ENCODE peak calls at places on chromosomes 5 and 9, in seven cellular contexts. One of them, this sample, is unnamed.

GRCh38 chr9:15764131-15764530 is 211.3 kb downstream of the CCDC171 start:
- DNase-seq in right atrium auricular region: no peak
- DNase-seq in esophagus squamous epithelium: no peak
- DNase-seq in CD8-positive, alpha-beta T cell: no peak
- DNase-seq in cardiac muscle cell: no peak
- DNase-seq in cardiac fibroblast: no peak
- DNase-seq in breast epithelium: no peak
- DNase-seq in this sample: no peak

GRCh38 chr5:53126514-53126913 is 17.0 kb upstream of the MOCS2 start:
- DNase-seq in cardiac fibroblast: no peak
- DNase-seq in cardiac muscle cell: no peak
- DNase-seq in right atrium auricular region: no peak
- DNase-seq in breast epithelium: no peak
- DNase-seq in esophagus squamous epithelium: no peak
- DNase-seq in CD8-positive, alpha-beta T cell: no peak
- DNase-seq in this sample: no peak

GRCh38 chr5:93578813-93579560 is 2.0 kb downstream of the NR2F1-AS1 start:
- DNase-seq in cardiac muscle cell: no peak
- DNase-seq in esophagus squamous epithelium: no peak
- DNase-seq in CD8-positive, alpha-beta T cell: no peak
- DNase-seq in right atrium auricular region: no peak
- DNase-seq in breast epithelium: no peak
- DNase-seq in cardiac fibroblast: peak; percentile 83
- DNase-seq in this sample: no peak

GRCh38 chr5:19406576-19407365 is 581.2 kb downstream of the CDH18 start:
- DNase-seq in esophagus squamous epithelium: no peak
- DNase-seq in breast epithelium: no peak
- DNase-seq in CD8-positive, alpha-beta T cell: no peak
- DNase-seq in right atrium auricular region: no peak
- DNase-seq in cardiac muscle cell: no peak
- DNase-seq in cardiac fibroblast: no peak
- DNase-seq in this sample: no peak

GRCh38 chr5:69130241-69130640 is 36.4 kb downstream of the SLC30A5 start:
- DNase-seq in CD8-positive, alpha-beta T cell: no peak
- DNase-seq in cardiac muscle cell: no peak
- DNase-seq in cardiac fibroblast: no peak
- DNase-seq in right atrium auricular region: no peak
- DNase-seq in breast epithelium: no peak
- DNase-seq in esophagus squamous epithelium: no peak
- DNase-seq in this sample: no peak

GRCh38 chr9:94081864-94082468 is 2.3 kb upstream of the PTPDC1 start:
- DNase-seq in breast epithelium: no peak
- DNase-seq in right atrium auricular region: no peak
- DNase-seq in CD8-positive, alpha-beta T cell: no peak
- DNase-seq in cardiac muscle cell: no peak
- DNase-seq in esophagus squamous epithelium: no peak
- DNase-seq in cardiac fibroblast: peak; percentile 13
- DNase-seq in this sample: no peak

GRCh38 chr9:124008307-124008854 is 3.2 kb upstream of the LHX2 start:
- DNase-seq in CD8-positive, alpha-beta T cell: no peak
- DNase-seq in esophagus squamous epithelium: no peak
- DNase-seq in cardiac fibroblast: no peak
- DNase-seq in breast epithelium: no peak
- DNase-seq in right atrium auricular region: no peak
- DNase-seq in cardiac muscle cell: no peak
- DNase-seq in this sample: no peak

GRCh38 chr9:82777366-82777765 is 285.6 kb downstream of the RASEF start:
- DNase-seq in cardiac fibroblast: no peak
- DNase-seq in CD8-positive, alpha-beta T cell: no peak
- DNase-seq in right atrium auricular region: no peak
- DNase-seq in esophagus squamous epithelium: no peak
- DNase-seq in cardiac muscle cell: no peak
- DNase-seq in breast epithelium: no peak
- DNase-seq in this sample: no peak

DNA sequence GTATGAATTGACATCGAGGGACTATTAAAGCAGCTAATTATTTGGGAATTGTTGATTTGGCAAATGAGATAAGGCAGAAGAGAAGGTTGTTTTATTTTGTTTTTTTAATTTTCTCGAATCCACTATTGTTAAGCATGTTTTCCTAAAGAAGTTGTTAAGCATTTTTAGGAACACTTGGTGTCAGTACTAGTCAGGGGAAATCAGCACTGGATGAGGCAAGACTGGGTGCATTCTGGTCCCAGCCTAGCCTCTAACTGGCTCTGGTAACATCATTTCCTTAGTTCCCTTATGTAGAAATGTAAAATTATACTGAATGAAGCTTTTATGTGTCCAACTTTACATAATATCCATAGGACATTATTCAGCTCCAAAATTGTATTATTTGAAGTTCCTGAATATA is 196.0 kb downstream of the PCSK5 start:
- DNase-seq in breast epithelium: no peak
- DNase-seq in cardiac fibroblast: peak; percentile 14
- DNase-seq in CD8-positive, alpha-beta T cell: no peak
- DNase-seq in esophagus squamous epithelium: no peak
- DNase-seq in cardiac muscle cell: no peak
- DNase-seq in right atrium auricular region: no peak
- DNase-seq in this sample: no peak
- TF ChIP-seq CTCF in breast epithelium: no peak
- TF ChIP-seq CTCF in cardiac fibroblast: no peak
- TF ChIP-seq CTCF in CD8-positive, alpha-beta T cell: no peak
- TF ChIP-seq CTCF in esophagus squamous epithelium: no peak
- TF ChIP-seq CTCF in cardiac muscle cell: no peak
- TF ChIP-seq CTCF in right atrium auricular region: no peak
- TF ChIP-seq CTCF in this sample: no peak

DNA sequence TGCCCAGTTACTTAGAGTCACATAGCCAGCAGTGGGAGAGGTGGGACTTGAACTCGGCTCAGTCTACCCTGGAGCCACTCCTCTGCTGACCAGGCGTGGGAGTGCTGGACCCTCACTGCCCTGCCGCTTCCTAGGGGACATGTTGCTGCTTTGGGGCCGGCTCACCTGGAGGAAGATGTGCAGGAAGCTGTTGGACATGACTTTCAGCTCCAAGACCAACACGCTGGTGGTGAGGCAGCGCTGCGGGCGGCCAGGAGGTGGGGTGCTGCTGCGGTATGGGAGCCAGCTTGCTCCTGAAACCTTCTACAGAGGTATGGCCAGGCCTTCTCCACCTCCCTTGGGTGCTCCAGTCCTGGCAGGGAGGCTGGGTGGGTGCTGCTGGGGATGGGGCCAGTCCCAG is 3.4 kb upstream of the CACFD1 start:
- DNase-seq in esophagus squamous epithelium: no peak
- DNase-seq in cardiac fibroblast: no peak
- DNase-seq in right atrium auricular region: no peak
- DNase-seq in CD8-positive, alpha-beta T cell: no peak
- DNase-seq in cardiac muscle cell: no peak
- DNase-seq in breast epithelium: no peak
- DNase-seq in this sample: no peak
- TF ChIP-seq CTCF in esophagus squamous epithelium: no peak
- TF ChIP-seq CTCF in cardiac fibroblast: peak; percentile 11
- TF ChIP-seq CTCF in right atrium auricular region: no peak
- TF ChIP-seq CTCF in CD8-positive, alpha-beta T cell: no peak
- TF ChIP-seq CTCF in cardiac muscle cell: no peak
- TF ChIP-seq CTCF in breast epithelium: no peak
- TF ChIP-seq CTCF in this sample: no peak

GRCh38 chr9:2066312-2067273 is 51.4 kb downstream of the SMARCA2 start:
- DNase-seq in right atrium auricular region: no peak
- DNase-seq in cardiac fibroblast: peak; percentile 17
- DNase-seq in CD8-positive, alpha-beta T cell: no peak
- DNase-seq in breast epithelium: no peak
- DNase-seq in cardiac muscle cell: no peak
- DNase-seq in esophagus squamous epithelium: no peak
- DNase-seq in this sample: no peak
- TF ChIP-seq CTCF in right atrium auricular region: peak; percentile 51
- TF ChIP-seq CTCF in cardiac fibroblast: no peak
- TF ChIP-seq CTCF in CD8-positive, alpha-beta T cell: peak; percentile 52
- TF ChIP-seq CTCF in breast epithelium: no peak
- TF ChIP-seq CTCF in cardiac muscle cell: no peak
- TF ChIP-seq CTCF in esophagus squamous epithelium: no peak
- TF ChIP-seq CTCF in this sample: no peak

GRCh38 chr9:120391691-120392090 is 188.3 kb downstream of the CDK5RAP2 start:
- DNase-seq in breast epithelium: no peak
- DNase-seq in right atrium auricular region: no peak
- DNase-seq in cardiac fibroblast: no peak
- DNase-seq in CD8-positive, alpha-beta T cell: no peak
- DNase-seq in esophagus squamous epithelium: no peak
- DNase-seq in cardiac muscle cell: no peak
- DNase-seq in this sample: no peak

GRCh38 chr9:120392245-120392644 is 187.7 kb downstream of the CDK5RAP2 start:
- DNase-seq in cardiac fibroblast: no peak
- DNase-seq in cardiac muscle cell: no peak
- DNase-seq in right atrium auricular region: no peak
- DNase-seq in CD8-positive, alpha-beta T cell: no peak
- DNase-seq in breast epithelium: no peak
- DNase-seq in esophagus squamous epithelium: no peak
- DNase-seq in this sample: no peak

GRCh38 chr9:120392711-120393110 is 187.3 kb downstream of the CDK5RAP2 start:
- DNase-seq in breast epithelium: no peak
- DNase-seq in CD8-positive, alpha-beta T cell: no peak
- DNase-seq in esophagus squamous epithelium: no peak
- DNase-seq in cardiac fibroblast: no peak
- DNase-seq in right atrium auricular region: no peak
- DNase-seq in cardiac muscle cell: no peak
- DNase-seq in this sample: no peak

GRCh38 chr9:120394058-120394669 is 185.8 kb downstream of the CDK5RAP2 start:
- DNase-seq in esophagus squamous epithelium: no peak
- DNase-seq in breast epithelium: no peak
- DNase-seq in CD8-positive, alpha-beta T cell: peak; percentile 38
- DNase-seq in cardiac fibroblast: peak; percentile 90
- DNase-seq in cardiac muscle cell: no peak
- DNase-seq in right atrium auricular region: no peak
- DNase-seq in this sample: no peak

GRCh38 chr9:120393386-120394057 is 186.4 kb downstream of the CDK5RAP2 start:
- DNase-seq in breast epithelium: no peak
- DNase-seq in cardiac fibroblast: peak; percentile 26
- DNase-seq in esophagus squamous epithelium: no peak
- DNase-seq in CD8-positive, alpha-beta T cell: no peak
- DNase-seq in cardiac muscle cell: no peak
- DNase-seq in right atrium auricular region: no peak
- DNase-seq in this sample: no peak
- TF ChIP-seq CTCF in breast epithelium: no peak
- TF ChIP-seq CTCF in cardiac fibroblast: peak; percentile 12
- TF ChIP-seq CTCF in esophagus squamous epithelium: no peak
- TF ChIP-seq CTCF in CD8-positive, alpha-beta T cell: no peak
- TF ChIP-seq CTCF in cardiac muscle cell: no peak
- TF ChIP-seq CTCF in right atrium auricular region: no peak
- TF ChIP-seq CTCF in this sample: no peak

GRCh38 chr5:38751103-38751502 is 94.7 kb upstream of the OSMR start:
- DNase-seq in esophagus squamous epithelium: no peak
- DNase-seq in cardiac fibroblast: no peak
- DNase-seq in CD8-positive, alpha-beta T cell: no peak
- DNase-seq in right atrium auricular region: no peak
- DNase-seq in cardiac muscle cell: no peak
- DNase-seq in breast epithelium: no peak
- DNase-seq in this sample: no peak

GRCh38 chr5:38745836-38746732 is 99.7 kb upstream of the OSMR start:
- DNase-seq in breast epithelium: no peak
- DNase-seq in CD8-positive, alpha-beta T cell: no peak
- DNase-seq in right atrium auricular region: no peak
- DNase-seq in cardiac fibroblast: no peak
- DNase-seq in cardiac muscle cell: no peak
- DNase-seq in esophagus squamous epithelium: no peak
- DNase-seq in this sample: no peak

GRCh38 chr5:38752622-38753021 is 93.2 kb upstream of the OSMR start:
- DNase-seq in esophagus squamous epithelium: no peak
- DNase-seq in right atrium auricular region: no peak
- DNase-seq in breast epithelium: no peak
- DNase-seq in cardiac fibroblast: no peak
- DNase-seq in cardiac muscle cell: no peak
- DNase-seq in CD8-positive, alpha-beta T cell: no peak
- DNase-seq in this sample: no peak

GRCh38 chr5:38753776-38754175 is 92.0 kb upstream of the OSMR start:
- DNase-seq in right atrium auricular region: no peak
- DNase-seq in CD8-positive, alpha-beta T cell: no peak
- DNase-seq in esophagus squamous epithelium: no peak
- DNase-seq in cardiac fibroblast: no peak
- DNase-seq in cardiac muscle cell: no peak
- DNase-seq in breast epithelium: no peak
- DNase-seq in this sample: no peak

DNA sequence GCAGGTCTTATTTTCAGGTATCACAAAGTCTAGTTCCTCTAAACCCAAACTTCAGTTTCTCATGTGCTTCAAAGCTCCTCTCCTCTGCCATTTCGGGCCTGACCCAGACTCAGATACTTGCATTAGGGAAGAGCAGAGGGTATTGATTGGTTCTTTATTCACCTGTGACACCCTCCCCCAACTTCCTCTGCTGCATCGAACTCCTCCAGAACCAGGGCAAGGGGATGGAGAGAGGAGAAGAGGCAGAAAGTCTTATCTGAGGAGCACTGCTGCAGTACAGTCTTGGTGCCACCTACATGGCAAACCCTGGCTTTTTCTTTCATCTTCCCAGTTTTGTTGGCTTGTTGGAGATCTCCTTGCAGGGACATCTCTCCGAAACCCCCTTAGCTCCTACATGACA is 96.0 kb upstream of the OSMR start:
- DNase-seq in cardiac fibroblast: no peak
- DNase-seq in right atrium auricular region: no peak
- DNase-seq in cardiac muscle cell: no peak
- DNase-seq in esophagus squamous epithelium: no peak
- DNase-seq in breast epithelium: no peak
- DNase-seq in CD8-positive, alpha-beta T cell: no peak
- DNase-seq in this sample: no peak
- TF ChIP-seq CTCF in cardiac fibroblast: no peak
- TF ChIP-seq CTCF in right atrium auricular region: no peak
- TF ChIP-seq CTCF in cardiac muscle cell: no peak
- TF ChIP-seq CTCF in esophagus squamous epithelium: no peak
- TF ChIP-seq CTCF in breast epithelium: no peak
- TF ChIP-seq CTCF in CD8-positive, alpha-beta T cell: no peak
- TF ChIP-seq CTCF in this sample: no peak